ENCODE peak calls at places on chromosome 15, in ten cellular contexts. Z, L, V, F, B, J, I, S, N and K are unnamed samples.

GRCh38 chr15:75024102-75024636 is 779 bp downstream of the PPCDC start:
- DNase-seq in Z (peak; percentile 49), L (peak; percentile 58), V (peak; percentile 80), F (peak; percentile 40), B (no peak), J (no peak), I (no peak), S (no peak), N (no peak), K (no peak)

GRCh38 chr15:70284438-70285214 is 186.9 kb upstream of the TLE3 start:
- DNase-seq in Z (no peak), L (no peak), V (no peak), F (no peak), B (no peak), J (no peak), I (no peak), S (no peak), N (no peak), K (no peak)

GRCh38 chr15:34810455-34811146 is 15.3 kb upstream of the ACTC1 start:
- DNase-seq in Z (peak; percentile 70), L (peak; percentile 98), V (no peak), F (peak; percentile 97), B (no peak), J (no peak), I (no peak), S (no peak), N (no peak), K (no peak)

GRCh38 chr15:25246641-25247417 is 192.0 kb downstream of the UBE3A start:
- DNase-seq in Z (no peak), L (no peak), V (no peak), F (no peak), B (no peak), J (no peak), I (no peak), S (no peak), N (no peak), K (peak; percentile 9)

GRCh38 chr15:93034512-93034911 is 54.5 kb downstream of the RGMA start:
- DNase-seq in Z (no peak), L (no peak), V (no peak), F (no peak), B (no peak), J (no peak), I (no peak), S (no peak), N (no peak), K (no peak)

GRCh38 chr15:59384507-59384906 is 11.8 kb upstream of the MYO1E start:
- DNase-seq in Z (no peak), L (no peak), V (no peak), F (no peak), B (no peak), J (no peak), I (no peak), S (no peak), N (no peak), K (no peak)

GRCh38 chr15:60477991-60478632 is 830 bp downstream of the ICE2 start:
- DNase-seq in Z (no peak), L (peak; percentile 64), V (no peak), F (peak; percentile 40), B (no peak), J (no peak), I (no peak), S (no peak), N (no peak), K (no peak)

GRCh38 chr15:45121706-45122417 is 7.7 kb downstream of the DUOXA2 start:
- DNase-seq in Z (peak; percentile 88), L (peak; percentile 96), V (no peak), F (peak; percentile 80), B (no peak), J (no peak), I (no peak), S (no peak), N (no peak), K (no peak)

GRCh38 chr15:32646304-32646703 is 4.8 kb downstream of the SCG5 start:
- DNase-seq in Z (no peak), L (no peak), V (no peak), F (no peak), B (no peak), J (no peak), I (no peak), S (no peak), N (no peak), K (no peak)

GRCh38 chr15:64161688-64162477 is 939 bp downstream of the PPIB start:
- DNase-seq in Z (no peak), L (no peak), V (no peak), F (no peak), B (no peak), J (no peak), I (no peak), S (no peak), N (no peak), K (no peak)

GRCh38 chr15:69610264-69610663 is 157.6 kb downstream of the RPLP1 start:
- DNase-seq in Z (no peak), L (peak; percentile 10), V (peak; percentile 17), F (no peak), B (no peak), J (no peak), I (no peak), S (no peak), N (no peak), K (no peak)

GRCh38 chr15:65373163-65373651 is 4.6 kb downstream of the IGDCC3 start:
- DNase-seq in Z (no peak), L (no peak), V (no peak), F (no peak), B (no peak), J (no peak), I (no peak), S (no peak), N (no peak), K (no peak)

GRCh38 chr15:64634020-64634419 is 141.4 kb downstream of the RBPMS2 start:
- DNase-seq in Z (no peak), L (no peak), V (no peak), F (no peak), B (no peak), J (no peak), I (no peak), S (peak; percentile 8), N (no peak), K (peak; percentile 30)

GRCh38 chr15:78341057-78341763 is 1.1 kb downstream of the CRABP1 start:
- DNase-seq in Z (no peak), L (no peak), V (no peak), F (no peak), B (no peak), J (no peak), I (no peak), S (no peak), N (no peak), K (no peak)

GRCh38 chr15:32869814-32870213 is 152.0 kb downstream of the GREM1 start:
- DNase-seq in Z (no peak), L (no peak), V (no peak), F (no peak), B (no peak), J (no peak), I (no peak), S (no peak), N (no peak), K (no peak)

GRCh38 chr15:75809986-75810750 is 33.1 kb upstream of the UBE2Q2 start:
- DNase-seq in Z (peak; percentile 80), L (peak; percentile 44), V (no peak), F (peak; percentile 49), B (no peak), J (no peak), I (no peak), S (no peak), N (no peak), K (no peak)

GRCh38 chr15:67049351-67050044 is 15.9 kb upstream of the SMAD3 start:
- DNase-seq in Z (no peak), L (peak; percentile 84), V (no peak), F (peak; percentile 99), B (no peak), J (no peak), I (no peak), S (no peak), N (no peak), K (no peak)

GRCh38 chr15:65731926-65732325 is 60.2 kb downstream of the DENND4A start:
- DNase-seq in Z (no peak), L (peak; percentile 33), V (no peak), F (no peak), B (no peak), J (no peak), I (no peak), S (no peak), N (no peak), K (no peak)

GRCh38 chr15:43880406-43881184 is 53.8 kb downstream of the WDR76 start:
- DNase-seq in Z (no peak), L (peak; percentile 27), V (no peak), F (no peak), B (no peak), J (no peak), I (no peak), S (no peak), N (no peak), K (no peak)

GRCh38 chr15:55234800-55235104 is 38.0 kb upstream of the RSL24D1 start:
- DNase-seq in Z (no peak), L (no peak), V (no peak), F (no peak), B (no peak), J (no peak), I (no peak), S (no peak), N (no peak), K (no peak)

GRCh38 chr15:60551781-60552161 is 72.8 kb upstream of the ICE2 start:
- DNase-seq in Z (peak; percentile 18), L (no peak), V (no peak), F (no peak), B (no peak), J (no peak), I (no peak), S (no peak), N (no peak), K (no peak)

GRCh38 chr15:26235148-26235769 is 372.1 kb upstream of the ATP10A start:
- DNase-seq in Z (no peak), L (no peak), V (no peak), F (no peak), B (no peak), J (no peak), I (no peak), S (no peak), N (no peak), K (no peak)

GRCh38 chr15:46344115-46344749 is 709.4 kb downstream of the SQOR start:
- DNase-seq in Z (no peak), L (no peak), V (no peak), F (no peak), B (no peak), J (no peak), I (no peak), S (no peak), N (no peak), K (no peak)

GRCh38 chr15:58258501-58259274 is 120.5 kb downstream of the AQP9 start:
- DNase-seq in Z (peak; percentile 57), L (no peak), V (no peak), F (no peak), B (no peak), J (no peak), I (no peak), S (no peak), N (no peak), K (no peak)

GRCh38 chr15:68310178-68310810 is 32.7 kb downstream of the FEM1B start:
- DNase-seq in Z (no peak), L (no peak), V (no peak), F (no peak), B (no peak), J (no peak), I (no peak), S (no peak), N (no peak), K (no peak)

GRCh38 chr15:62035256-62035908 is 24.9 kb downstream of the VPS13C start:
- DNase-seq in Z (peak; percentile 44), L (peak; percentile 76), V (no peak), F (peak; percentile 63), B (no peak), J (no peak), I (no peak), S (no peak), N (no peak), K (no peak)

GRCh38 chr15:32718082-32718821 is 448 bp downstream of the GREM1 start:
- DNase-seq in Z (no peak), L (peak; percentile 74), V (no peak), F (no peak), B (no peak), J (no peak), I (no peak), S (peak; percentile 5), N (no peak), K (no peak)

GRCh38 chr15:67064607-67065530 is 533 bp upstream of the SMAD3 start:
- DNase-seq in Z (no peak), L (no peak), V (no peak), F (no peak), B (no peak), J (no peak), I (no peak), S (peak; percentile 60), N (no peak), K (peak; percentile 46)